ENCODE peak calls at places on chromosomes 7 and 10, in nine cellular contexts. L is heart right ventricle, I is aorta, D is upper lobe of left lung, T is GM12864, J is Peyer's patch, U is dorsolateral prefrontal cortex, V is ovary, P is neuronal stem cell. B is an unnamed sample.

GRCh38 chr10:122703483-122704448 is 4.1 kb upstream of the C10orf120 start:
- DNase-seq in L (peak), P (peak), I (peak), T (no peak), J (peak), U (peak), D (no peak), V (no peak), B (peak)

GRCh38 chr10:119786117-119786769 is 60.4 kb downstream of the INPP5F start:
- DNase-seq in I (no peak), J (no peak), P (peak), D (no peak), U (no peak), T (no peak), L (no peak), V (no peak), B (no peak)

GRCh38 chr7:114416089-114416990 is 1.7 kb downstream of the FOXP2 start:
- DNase-seq in D (no peak), P (no peak), U (no peak), I (no peak), J (no peak), T (no peak), V (no peak), L (no peak), B (no peak)

GRCh38 chr7:7505936-7506335 is 29.7 kb downstream of the COL28A1 start:
- DNase-seq in I (no peak), D (no peak), J (no peak), U (no peak), P (no peak), T (no peak), L (no peak), V (no peak), B (no peak)

GRCh38 chr7:142420554-142421362 is 162.9 kb upstream of the PRSS58 start:
- DNase-seq in L (no peak), P (no peak), T (no peak), V (no peak), J (no peak), I (no peak), U (no peak), D (no peak), B (no peak)

GRCh38 chr7:73704640-73705550 is 14.6 kb downstream of the STX1A start:
- DNase-seq in P (no peak), V (no peak), L (no peak), T (no peak), J (no peak), I (no peak), D (no peak), U (no peak), B (no peak)

GRCh38 chr7:121531175-121532070 is 135.3 kb upstream of the FAM3C start:
- DNase-seq in I (no peak), P (no peak), V (no peak), D (no peak), J (no peak), L (no peak), U (no peak), T (no peak), B (no peak)

GRCh38 chr7:157676001-157676400 is 339.2 kb downstream of the DNAJB6 start:
- DNase-seq in V (no peak), J (peak), P (no peak), U (no peak), L (no peak), D (peak), T (no peak), I (no peak), B (no peak)

GRCh38 chr7:150323682-150324365 is 479 bp upstream of the ACTR3C start:
- DNase-seq in P (no peak), J (no peak), U (no peak), T (no peak), V (no peak), D (no peak), I (no peak), L (no peak), B (no peak)

GRCh38 chr10:454860-455259 is 234.6 kb downstream of the DIP2C start:
- DNase-seq in L (no peak), V (peak), P (no peak), J (no peak), T (no peak), U (no peak), I (peak), D (no peak), B (peak)

GRCh38 chr10:119608316-119609155 is 11.8 kb upstream of the TIAL1 start:
- DNase-seq in I (peak), V (peak), L (peak), P (no peak), D (no peak), T (no peak), U (peak), J (peak), B (peak)

GRCh38 chr7:127504715-127505114 is 80.7 kb downstream of the GCC1 start:
- DNase-seq in U (no peak), L (no peak), V (no peak), D (no peak), I (no peak), P (no peak), J (no peak), T (no peak), B (no peak)

GRCh38 chr7:115306541-115306940 is 384.6 kb downstream of the MDFIC start:
- DNase-seq in I (no peak), P (no peak), T (no peak), U (no peak), J (no peak), D (no peak), L (no peak), V (no peak), B (no peak)

GRCh38 chr10:45427305-45427955 is 53.4 kb downstream of the ALOX5 start:
- DNase-seq in L (no peak), P (no peak), T (no peak), V (no peak), I (no peak), D (peak), J (no peak), U (no peak), B (no peak)

GRCh38 chr10:43218951-43219837 is 47.7 kb downstream of the RASGEF1A start:
- DNase-seq in L (no peak), U (peak), J (peak), T (no peak), I (peak), D (peak), P (no peak), V (no peak), B (peak)

GRCh38 chr10:70331486-70332268 is 47.9 kb upstream of the NPFFR1 start:
- DNase-seq in J (no peak), I (no peak), U (peak), V (peak), P (no peak), T (peak), L (peak), D (no peak), B (peak)

GRCh38 chr10:116845823-116846222 is 3.5 kb upstream of the ENO4 start:
- DNase-seq in U (no peak), D (no peak), P (no peak), I (no peak), L (no peak), V (no peak), T (no peak), J (no peak), B (no peak)

GRCh38 chr7:44103941-44104879 is at the start of gene AEBP1:
- DNase-seq in I (peak), T (no peak), J (no peak), P (peak), V (peak), U (no peak), D (peak), L (peak), B (peak)

GRCh38 chr7:15430191-15430590 is 131.6 kb downstream of the AGMO start:
- DNase-seq in J (no peak), V (no peak), P (no peak), D (no peak), L (no peak), T (no peak), I (no peak), U (no peak), B (no peak)

GRCh38 chr7:85483205-85483604 is 296.3 kb upstream of the SEMA3D start:
- DNase-seq in P (no peak), V (no peak), U (no peak), D (no peak), I (no peak), T (no peak), L (no peak), J (no peak), B (no peak)

GRCh38 chr10:37952051-37952815 is 24.2 kb downstream of the ZNF25 start:
- DNase-seq in U (no peak), D (no peak), T (no peak), J (no peak), V (no peak), I (no peak), P (no peak), L (no peak), B (no peak)

GRCh38 chr10:73875139-73875475 is 752 bp upstream of the CAMK2G start:
- DNase-seq in T (no peak), D (no peak), P (no peak), L (no peak), I (no peak), J (no peak), U (no peak), V (no peak), B (no peak)

DNA sequence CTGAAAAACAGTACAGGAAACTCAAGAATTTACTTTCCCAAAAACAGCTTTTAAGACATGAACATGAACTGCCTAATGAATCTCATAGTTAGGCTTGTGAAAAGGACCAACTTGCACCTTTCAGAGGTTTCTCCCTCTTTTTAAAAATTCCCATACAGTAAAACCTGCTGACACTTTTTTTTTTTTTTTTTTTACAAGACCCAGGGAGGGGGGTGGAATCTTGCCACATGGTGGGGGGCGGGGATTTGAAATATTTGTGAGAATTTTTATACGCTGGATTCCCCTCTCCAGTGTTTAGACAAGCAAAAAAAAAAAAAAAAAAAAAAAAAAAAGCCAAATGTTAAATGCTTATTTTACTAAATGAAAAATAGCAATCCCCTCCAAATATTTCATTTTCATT is 57.4 kb downstream of the HIBADH start:
- DNase-seq in V (no peak), L (no peak), U (no peak), T (no peak), J (no peak), D (no peak), P (no peak), I (no peak), B (no peak)
- H3K4me3 ChIP-seq in V (no peak), L (no peak), U (no peak), T (no peak), J (no peak), D (no peak), P (no peak), I (no peak), B (no peak)

GRCh38 chr10:25174461-25175230 is at the start of gene GPR158:
- DNase-seq in L (peak), V (peak), D (peak), I (peak), T (no peak), J (peak), U (peak), P (peak), B (peak)
- H3K4me3 ChIP-seq in L (peak), V (peak), D (peak), I (no peak), T (no peak), J (peak), U (peak), P (peak), B (peak)

GRCh38 chr7:75842836-75843446 is 29.3 kb upstream of the CCL24 start:
- DNase-seq in V (peak), I (no peak), D (no peak), U (no peak), T (peak), L (peak), P (no peak), J (no peak), B (no peak)
- H3K4me3 ChIP-seq in V (no peak), I (no peak), D (no peak), U (no peak), T (no peak), L (no peak), P (no peak), J (no peak), B (no peak)

GRCh38 chr10:31706464-31706863 is 222.2 kb downstream of the ARHGAP12 start:
- DNase-seq in L (no peak), I (no peak), V (no peak), D (no peak), U (no peak), P (no peak), J (no peak), T (no peak), B (no peak)
- H3K4me3 ChIP-seq in L (peak), I (no peak), V (no peak), D (no peak), U (peak), P (no peak), J (no peak), T (peak), B (peak)

GRCh38 chr10:77888356-77888703 is 38.2 kb downstream of the DLG5 start:
- DNase-seq in U (no peak), J (no peak), L (no peak), T (no peak), D (no peak), V (no peak), I (no peak), P (no peak), B (no peak)
- H3K4me3 ChIP-seq in U (peak), J (no peak), L (no peak), T (no peak), D (no peak), V (peak), I (no peak), P (peak), B (peak)

GRCh38 chr7:32892521-32893224 is 1.1 kb upstream of the KBTBD2 start:
- DNase-seq in I (peak), D (peak), L (peak), J (peak), P (no peak), U (peak), T (no peak), V (peak), B (peak)

GRCh38 chr7:32893722-32894121 is 2.2 kb upstream of the KBTBD2 start:
- DNase-seq in I (no peak), J (no peak), V (no peak), U (no peak), T (no peak), P (no peak), D (no peak), L (no peak), B (no peak)

GRCh38 chr7:32894171-32894570 is 2.6 kb upstream of the KBTBD2 start:
- DNase-seq in D (no peak), V (no peak), I (no peak), P (no peak), L (no peak), T (no peak), U (no peak), J (no peak), B (no peak)

GRCh38 chr7:32891800-32892520 is 400 bp upstream of the KBTBD2 start:
- DNase-seq in V (peak), L (peak), D (peak), J (peak), T (peak), U (peak), I (peak), P (peak), B (peak)

GRCh38 chr7:32893225-32893560 is 1.6 kb upstream of the KBTBD2 start:
- DNase-seq in V (no peak), P (no peak), U (no peak), D (no peak), L (no peak), J (no peak), I (no peak), T (no peak), B (no peak)
- H3K4me3 ChIP-seq in V (no peak), P (peak), U (peak), D (no peak), L (peak), J (no peak), I (no peak), T (no peak), B (peak)